ENCODE peak calls at places on chromosome 4, in eight cellular contexts. N is uterus, E is endodermal cell, S is mammary epithelial cell, C is dorsolateral prefrontal cortex, B is breast epithelium, Q is GM23248, J is adrenal gland. V is an unnamed sample.
A peak's percentile ranks its signal among the peaks of the same experiment; 100 is the strongest.

GRCh38 chr4:21535901-21536300 is 412.7 kb downstream of the KCNIP4 start:
- DNase-seq in B (no peak), E (no peak), J (no peak), N (no peak), Q (no peak), C (no peak), S (no peak), V (no peak)

GRCh38 chr4:133147365-133147821 is 1.7 kb upstream of the PCDH10 start:
- DNase-seq in E (peak; percentile 64), C (no peak), N (no peak), S (no peak), J (no peak), Q (no peak), B (no peak), V (no peak)

GRCh38 chr4:157978680-157979361 is 194.0 kb downstream of the GASK1B start:
- DNase-seq in B (no peak), C (peak; percentile 61), J (peak; percentile 44), Q (peak; percentile 66), E (peak; percentile 79), N (peak; percentile 78), S (peak; percentile 44), V (no peak)

GRCh38 chr4:177118596-177118995 is 191.1 kb upstream of the NEIL3 start:
- DNase-seq in E (no peak), B (no peak), N (peak; percentile 46), S (peak; percentile 62), Q (peak; percentile 95), C (no peak), J (peak; percentile 35), V (no peak)

GRCh38 chr4:177427097-177427665 is 15.1 kb downstream of the AGA start:
- DNase-seq in Q (peak; percentile 62), N (no peak), S (no peak), C (no peak), E (no peak), J (no peak), B (no peak), V (no peak)

GRCh38 chr4:69907151-69907550 is 23.7 kb upstream of the CSN1S1 start:
- DNase-seq in N (no peak), Q (peak; percentile 43), J (no peak), E (no peak), B (no peak), S (no peak), C (no peak), V (no peak)

GRCh38 chr4:117134386-117134785 is 49.0 kb upstream of the TRAM1L1 start:
- DNase-seq in J (no peak), N (no peak), E (peak; percentile 70), S (peak; percentile 71), B (no peak), C (no peak), Q (peak; percentile 58), V (no peak)

GRCh38 chr4:144809056-144809640 is 163.2 kb downstream of the HHIP start:
- DNase-seq in C (no peak), S (no peak), N (no peak), E (peak; percentile 70), J (no peak), B (no peak), Q (no peak), V (no peak)

GRCh38 chr4:184364100-184364921 is 110.0 kb downstream of the IRF2 start:
- DNase-seq in J (no peak), E (peak; percentile 24), Q (no peak), N (no peak), C (no peak), S (no peak), B (no peak), V (no peak)

GRCh38 chr4:120694973-120695372 is 227.6 kb downstream of the PRDM5 start:
- DNase-seq in Q (peak; percentile 49), N (no peak), B (no peak), C (no peak), S (peak; percentile 75), J (peak; percentile 23), E (no peak), V (no peak)

GRCh38 chr4:110516106-110516922 is 40.4 kb downstream of the ENPEP start:
- DNase-seq in S (peak; percentile 77), B (peak; percentile 73), Q (peak; percentile 63), C (peak; percentile 67), E (peak; percentile 94), N (peak; percentile 57), J (peak; percentile 78), V (peak; percentile 65)

GRCh38 chr4:110518889-110519490 is 43.0 kb downstream of the ENPEP start:
- DNase-seq in S (peak; percentile 13), J (no peak), N (no peak), B (no peak), E (peak; percentile 66), C (no peak), Q (peak; percentile 57), V (no peak)

GRCh38 chr4:110512901-110513300 is 36.9 kb downstream of the ENPEP start:
- DNase-seq in C (no peak), B (no peak), E (no peak), Q (no peak), S (no peak), J (no peak), N (no peak), V (no peak)

GRCh38 chr4:110514889-110515479 is 39.0 kb downstream of the ENPEP start:
- DNase-seq in S (peak; percentile 16), Q (peak; percentile 61), E (no peak), N (no peak), C (no peak), J (no peak), B (no peak), V (no peak)

GRCh38 chr4:110515676-110516075 is 39.7 kb downstream of the ENPEP start:
- DNase-seq in C (no peak), S (peak; percentile 42), J (no peak), N (no peak), E (no peak), B (no peak), Q (no peak), V (no peak)
- H3K4me3 ChIP-seq in C (peak overlapping the region; percentile 52), S (peak overlapping the region; percentile 85), J (no peak overlapping the region), N (no peak overlapping the region), E (no peak overlapping the region), B (peak overlapping the region; percentile 59), Q (no peak overlapping the region), V (peak overlapping the region; percentile 51)

DNA sequence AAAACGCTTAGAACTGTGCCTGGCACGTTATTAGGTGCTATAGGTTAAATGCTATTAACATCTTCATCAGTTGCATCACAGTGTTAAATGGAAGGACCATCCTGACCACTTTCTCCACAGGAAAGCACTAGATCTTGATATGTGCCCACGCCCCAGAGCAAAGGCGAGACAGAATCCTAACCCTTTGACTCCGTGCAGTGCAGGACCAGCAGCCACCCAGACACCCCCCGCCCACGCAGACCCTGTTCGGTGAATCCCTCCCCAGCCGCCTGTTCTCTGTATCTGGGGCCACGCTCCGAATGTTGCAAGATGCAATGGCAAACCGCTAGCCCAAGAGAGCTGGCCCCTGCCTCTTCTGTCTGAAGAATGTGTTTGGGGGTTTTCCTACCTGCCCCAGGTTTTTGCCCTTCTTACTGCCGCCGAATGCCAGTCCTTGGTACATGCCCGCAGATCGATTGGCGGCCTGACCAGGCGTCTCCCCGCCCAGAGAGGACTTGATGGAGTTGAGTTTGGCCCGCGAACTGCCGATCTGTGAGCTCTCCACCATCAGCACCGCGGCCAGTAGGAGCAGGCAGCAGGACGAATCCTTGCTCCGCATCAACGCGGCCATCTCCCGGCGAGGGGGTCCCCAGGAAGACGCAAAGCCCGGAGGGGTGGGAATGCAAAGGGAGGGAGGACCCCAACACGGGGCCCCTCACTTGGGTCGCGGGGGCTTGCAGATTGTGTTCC is 967 bp downstream of the DKK2 start:
- DNase-seq in Q (peak; percentile 76), S (no peak), E (peak; percentile 79), J (no peak), B (no peak), C (peak; percentile 34), N (peak; percentile 6), V (peak; percentile 44)
- H3K27me3 ChIP-seq in Q (peaks cover 29% of the 10 kb centered on the region), S (peaks cover 38% of the 10 kb centered on the region), E (peaks cover 72% of the 10 kb centered on the region), J (peaks cover 49% of the 10 kb centered on the region), B (peaks cover 46% of the 10 kb centered on the region), C (no peaks in the 10 kb centered on the region), N (peaks cover 21% of the 10 kb centered on the region), V (peaks cover 66% of the 10 kb centered on the region)

GRCh38 chr4:7955393-7955792 is 15.7 kb upstream of the AFAP1 start:
- DNase-seq in Q (no peak), S (no peak), B (no peak), E (no peak), C (no peak), N (no peak), J (no peak), V (no peak)

GRCh38 chr4:7960017-7960789 is 20.5 kb upstream of the AFAP1 start:
- DNase-seq in E (no peak), S (no peak), N (peak; percentile 70), B (no peak), J (peak; percentile 60), Q (peak; percentile 91), C (no peak), V (no peak)

GRCh38 chr4:7959066-7959465 is 19.4 kb upstream of the AFAP1 start:
- DNase-seq in E (no peak), J (no peak), N (no peak), Q (no peak), B (no peak), S (no peak), C (no peak), V (no peak)

GRCh38 chr4:7956306-7957112 is 16.8 kb upstream of the AFAP1 start:
- DNase-seq in B (no peak), Q (peak; percentile 84), C (peak; percentile 72), S (peak; percentile 92), E (no peak), J (peak; percentile 71), N (peak; percentile 79), V (no peak)

GRCh38 chr4:7957113-7957656 is 17.5 kb upstream of the AFAP1 start:
- DNase-seq in B (no peak), C (no peak), J (no peak), N (peak; percentile 56), Q (no peak), S (no peak), E (no peak), V (no peak)
- H3K27ac ChIP-seq in B (peak overlapping the region; percentile 28), C (no peak overlapping the region), J (peak overlapping the region; percentile 62), N (peak overlapping the region; percentile 98), Q (no peak overlapping the region), S (no peak overlapping the region), E (no peak overlapping the region), V (no peak overlapping the region)

GRCh38 chr4:105921301-105921700 is 26.0 kb downstream of the NPNT start:
- DNase-seq in N (no peak), Q (no peak), E (no peak), C (no peak), J (no peak), B (no peak), S (no peak), V (no peak)

GRCh38 chr4:105924341-105924740 is 29.1 kb downstream of the NPNT start:
- DNase-seq in E (no peak), J (no peak), N (no peak), Q (no peak), C (no peak), B (no peak), S (no peak), V (no peak)

DNA sequence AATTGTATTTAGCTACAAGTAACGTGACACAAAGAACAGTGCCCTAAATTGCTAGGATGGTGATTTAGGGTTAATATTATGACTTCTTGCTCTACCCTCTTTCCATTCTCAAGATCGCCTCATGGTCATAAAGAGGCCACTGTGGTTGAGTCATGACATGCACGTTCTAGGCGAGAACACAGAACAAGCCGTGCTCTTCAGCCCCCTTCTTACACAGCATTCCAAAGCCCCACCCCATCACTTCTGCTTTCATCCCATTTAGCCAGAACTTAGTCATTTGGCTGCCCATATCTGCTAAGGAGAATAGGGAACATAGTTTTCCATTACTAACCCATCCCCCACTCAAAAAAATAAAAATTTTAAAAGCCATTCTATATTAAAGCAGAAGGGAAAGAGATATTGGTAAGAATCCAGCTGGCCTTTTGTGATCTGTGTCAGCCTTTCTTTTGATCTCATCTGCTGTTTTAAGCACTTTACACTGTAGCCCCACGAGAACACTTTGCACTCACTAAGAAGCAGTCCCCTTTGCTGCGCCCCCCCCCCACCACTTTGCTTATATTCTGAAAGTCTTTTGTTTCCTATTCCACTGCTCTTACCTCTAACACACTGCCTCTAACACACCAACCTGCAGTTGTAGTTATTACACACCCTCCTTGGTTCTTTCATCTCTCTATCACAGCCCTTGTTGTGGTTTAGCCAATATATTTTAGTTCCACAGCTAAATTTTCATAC is 28.4 kb downstream of the NPNT start:
- DNase-seq in N (peak; percentile 16), J (no peak), B (no peak), E (no peak), Q (peak; percentile 16), C (no peak), S (peak; percentile 14), V (no peak)
- H3K4me3 ChIP-seq in N (no peak overlapping the region), J (no peak overlapping the region), B (no peak overlapping the region), E (no peak overlapping the region), Q (no peak overlapping the region), C (no peak overlapping the region), S (no peak overlapping the region), V (no peak overlapping the region)